ENCODE peak calls at places on chromosomes 4 and X, in seven cellular contexts. C is T-helper 2 cell, R is dermis microvascular lymphatic vessel endothelial cell, N is IMR-90, V is Right ventricle myocardium superior, M is hepatocyte, P is Peyer's patch. B is an unnamed sample.

GRCh38 chrX:24838624-24839023 is 144.9 kb downstream of the POLA1 start:
- DNase-seq in R (peak; percentile 21), M (peak; percentile 52), P (no peak), V (no peak), C (no peak), N (peak; percentile 50), B (no peak)

GRCh38 chr4:153427363-153428071 is 38.6 kb upstream of the TMEM131L start:
- DNase-seq in N (peak; percentile 56), V (no peak), R (no peak), C (no peak), M (no peak), P (no peak), B (no peak)

GRCh38 chr4:174928174-174928573 is 10.0 kb downstream of the ADAM29 start:
- DNase-seq in C (no peak), V (no peak), R (no peak), P (no peak), N (no peak), M (no peak), B (no peak)

GRCh38 chrX:137926090-137926489 is 360.2 kb downstream of the ZIC3 start:
- DNase-seq in R (no peak), N (no peak), C (no peak), V (no peak), M (peak; percentile 9), P (no peak), B (no peak)

GRCh38 chrX:99301990-99302389 is 1108.1 kb downstream of the PCDH19 start:
- DNase-seq in P (no peak), C (no peak), R (no peak), N (no peak), V (no peak), M (peak; percentile 22), B (no peak)

GRCh38 chr4:21628916-21629315 is 319.7 kb downstream of the KCNIP4 start:
- DNase-seq in N (no peak), P (no peak), R (no peak), M (no peak), C (no peak), V (no peak), B (no peak)

GRCh38 chr4:167614866-167615265 is 380.6 kb upstream of the SPOCK3 start:
- DNase-seq in M (peak; percentile 12), P (no peak), R (no peak), V (no peak), C (no peak), N (no peak), B (no peak)

GRCh38 chrX:20487227-20487626 is 220.5 kb upstream of the RPS6KA3 start:
- DNase-seq in C (no peak), P (no peak), N (peak; percentile 24), M (no peak), V (no peak), R (no peak), B (no peak)

GRCh38 chr4:84258905-84259830 is 239.9 kb downstream of the NKX6-1 start:
- DNase-seq in M (peak; percentile 50), P (no peak), N (peak; percentile 32), C (no peak), R (no peak), V (no peak), B (no peak)

GRCh38 chr4:56430203-56430602 is 5.2 kb downstream of the PPAT start:
- DNase-seq in C (no peak), R (no peak), V (no peak), N (no peak), P (no peak), M (no peak), B (no peak)

GRCh38 chrX:39157006-39157405 is 355.7 kb downstream of the MID1IP1 start:
- DNase-seq in M (no peak), N (no peak), P (no peak), R (no peak), V (no peak), C (no peak), B (no peak)